ENCODE peak calls at places on chromosomes 6 and 20, in nine cellular contexts. P is body of pancreas, J is GM10248, K is adrenal gland, G is astrocyte of the spinal cord, U is neural progenitor cell, I is BJ, O is BE2C, L is GM12865. V is an unnamed sample.

GRCh38 chr6:166415833-166416347 is 33.1 kb upstream of the MPC1 start:
- DNase-seq in K (no peak), U (no peak), I (no peak), J (no peak), P (no peak), G (no peak), L (no peak), O (no peak), V (no peak)

GRCh38 chr20:49399329-49399728 is 83.1 kb downstream of the KCNB1 start:
- DNase-seq in K (no peak), I (no peak), U (no peak), P (peak), L (no peak), G (no peak), J (no peak), O (no peak), V (no peak)

GRCh38 chr6:133017581-133017980 is 203.2 kb downstream of the RPS12 start:
- DNase-seq in O (no peak), P (no peak), U (no peak), L (no peak), J (no peak), G (peak), K (no peak), I (no peak), V (no peak)

GRCh38 chr6:108944707-108945685 is 96.8 kb downstream of the ARMC2 start:
- DNase-seq in G (peak), U (no peak), K (peak), O (no peak), L (no peak), J (no peak), I (peak), P (peak), V (no peak)

GRCh38 chr20:51346686-51347485 is 195.6 kb downstream of the NFATC2 start:
- DNase-seq in J (no peak), O (no peak), U (no peak), L (no peak), G (peak), P (no peak), I (no peak), K (peak), V (no peak)

GRCh38 chr20:46990017-46990810 is 95.6 kb downstream of the EYA2 start:
- DNase-seq in K (no peak), I (no peak), U (peak), L (no peak), J (no peak), P (no peak), O (no peak), G (no peak), V (no peak)

GRCh38 chr6:154509421-154510143 is 903 bp downstream of the CNKSR3 start:
- DNase-seq in P (peak), U (peak), O (peak), I (no peak), K (peak), G (peak), L (no peak), J (peak), V (peak)

GRCh38 chr6:558959-559358 is 97.9 kb downstream of the HUS1B start:
- DNase-seq in L (no peak), P (no peak), U (no peak), J (no peak), G (no peak), K (peak), O (no peak), I (no peak), V (no peak)

GRCh38 chr6:166542580-166542912 is 43.9 kb downstream of the RAMACL start:
- DNase-seq in O (no peak), G (no peak), U (peak), L (no peak), P (peak), K (no peak), I (no peak), J (no peak), V (no peak)

GRCh38 chr6:170443151-170443662 is 109.9 kb downstream of the PSMB1 start:
- DNase-seq in G (no peak), O (no peak), K (no peak), I (no peak), J (no peak), P (no peak), L (no peak), U (peak), V (no peak)

GRCh38 chr6:141033101-141033500 is 1099.6 kb upstream of the GJE1 start:
- DNase-seq in K (no peak), G (no peak), I (no peak), U (no peak), J (no peak), O (no peak), L (no peak), P (no peak), V (no peak)

GRCh38 chr6:35973670-35974222 is 50.7 kb downstream of the SLC26A8 start:
- DNase-seq in O (no peak), P (no peak), J (peak), U (no peak), I (no peak), L (peak), G (no peak), K (peak), V (peak)

GRCh38 chr6:43020847-43021246 is 576 bp upstream of the RRP36 start:
- DNase-seq in P (no peak), J (no peak), U (peak), O (no peak), G (no peak), L (no peak), K (no peak), I (no peak), V (no peak)

GRCh38 chr20:63577317-63577894 is 3.4 kb upstream of the HELZ2 start:
- DNase-seq in L (no peak), G (no peak), P (peak), K (no peak), J (no peak), U (no peak), I (no peak), O (peak), V (no peak)

GRCh38 chr6:168493976-168494375 is 53.0 kb downstream of the SMOC2 start:
- DNase-seq in I (no peak), P (no peak), O (no peak), J (no peak), K (no peak), L (no peak), G (no peak), U (no peak), V (no peak)
- TF ChIP-seq CTCF in I (no peak), P (no peak), O (no peak), J (no peak), K (no peak), L (no peak), G (no peak), U (no peak), V (no peak)

DNA sequence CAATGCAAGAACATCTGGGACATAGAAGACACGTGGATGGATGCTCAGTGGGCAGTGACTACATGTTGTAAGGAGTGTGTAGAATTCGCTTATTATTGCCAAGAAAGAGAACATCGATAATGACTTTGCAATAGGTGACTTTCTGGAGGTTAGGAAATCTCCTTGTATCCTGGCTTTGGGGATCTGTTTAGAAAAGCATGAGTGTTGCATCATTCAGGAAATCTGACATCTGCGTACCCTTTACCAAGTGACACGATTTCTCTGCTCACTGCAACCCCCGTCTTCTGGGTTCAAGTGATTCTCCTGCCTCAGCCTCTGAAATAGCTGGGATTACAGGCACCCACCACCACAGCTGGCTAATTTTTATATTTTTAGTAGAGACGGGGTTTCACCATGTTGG is 23.2 kb downstream of the RIN2 start:
- DNase-seq in L (no peak), U (no peak), I (no peak), P (no peak), K (no peak), O (no peak), J (no peak), G (no peak), V (no peak)
- TF ChIP-seq CTCF in L (no peak), U (no peak), I (no peak), P (no peak), K (no peak), O (no peak), J (no peak), G (no peak), V (no peak)

GRCh38 chr6:4806308-4807190 is 30.3 kb downstream of the CDYL start:
- DNase-seq in L (no peak), G (no peak), I (no peak), U (no peak), K (no peak), P (no peak), O (no peak), J (no peak), V (no peak)
- TF ChIP-seq CTCF in L (no peak), G (no peak), I (no peak), U (no peak), K (no peak), P (no peak), O (no peak), J (no peak), V (no peak)

GRCh38 chr6:106490030-106490429 is 129.5 kb downstream of the CRYBG1 start:
- DNase-seq in J (no peak), L (no peak), P (no peak), K (no peak), O (no peak), G (no peak), I (no peak), U (no peak), V (no peak)

GRCh38 chr6:106495014-106495413 is 134.3 kb downstream of the RTN4IP1 start:
- DNase-seq in U (no peak), I (no peak), L (no peak), K (no peak), O (no peak), G (no peak), P (no peak), J (no peak), V (no peak)

GRCh38 chr6:106488494-106489369 is 128.2 kb downstream of the CRYBG1 start:
- DNase-seq in G (peak), P (peak), L (no peak), I (no peak), O (no peak), K (no peak), J (no peak), U (no peak), V (no peak)

GRCh38 chr6:106490453-106490852 is 129.9 kb downstream of the CRYBG1 start:
- DNase-seq in U (no peak), P (no peak), G (no peak), O (no peak), K (no peak), J (no peak), L (no peak), I (no peak), V (no peak)

DNA sequence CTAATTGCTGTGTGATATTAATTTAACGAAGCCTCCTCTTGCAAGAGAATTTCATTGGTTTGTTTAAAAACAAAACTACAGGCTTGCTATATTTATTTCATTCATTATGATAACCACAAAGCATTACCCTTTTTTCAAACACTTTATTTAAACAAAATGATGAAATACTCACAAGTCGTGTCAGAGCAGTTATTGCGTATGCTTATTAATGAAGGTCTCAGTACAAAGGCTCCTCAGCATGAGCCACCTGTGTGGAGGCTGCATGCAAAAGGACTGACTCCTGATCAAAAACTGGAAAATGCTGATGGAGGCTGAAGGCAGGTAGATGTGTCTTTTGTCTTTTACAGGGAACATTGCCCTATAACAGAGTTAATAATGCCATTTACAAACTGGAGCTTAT is 130.5 kb downstream of the CRYBG1 start:
- DNase-seq in K (no peak), U (no peak), O (no peak), J (no peak), L (no peak), I (no peak), G (no peak), P (no peak), V (no peak)
- TF ChIP-seq CTCF in K (no peak), U (no peak), O (no peak), J (no peak), L (no peak), I (no peak), G (no peak), P (no peak), V (no peak)

DNA sequence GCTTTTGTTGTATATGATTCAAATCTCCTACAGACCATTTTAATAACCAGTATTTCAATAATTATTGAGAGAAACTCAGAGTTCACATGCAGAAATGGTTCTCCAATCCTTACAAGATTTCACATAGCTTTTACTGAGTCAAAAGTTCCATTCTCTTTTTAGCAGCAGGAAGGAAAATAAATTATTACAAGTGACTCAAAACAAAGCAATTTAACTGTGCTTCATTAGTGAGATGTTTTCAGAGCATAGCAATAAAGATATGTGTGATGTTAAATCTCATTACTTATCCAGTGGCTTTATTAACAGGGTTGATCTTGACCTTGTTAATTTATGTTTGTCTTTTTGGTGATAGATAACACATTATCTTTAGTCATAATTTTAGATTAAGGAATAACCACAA is 22.0 kb downstream of the KIF13A start:
- DNase-seq in P (no peak), U (no peak), K (no peak), I (peak), L (no peak), J (no peak), G (peak), O (no peak), V (no peak)
- TF ChIP-seq CTCF in P (no peak), U (no peak), K (no peak), I (no peak), L (no peak), J (no peak), G (no peak), O (no peak), V (no peak)

GRCh38 chr6:29753309-29753644 is 30.0 kb downstream of the HLA-F start:
- DNase-seq in G (no peak), L (no peak), O (no peak), I (no peak), K (no peak), J (no peak), U (no peak), P (no peak), V (no peak)
- TF ChIP-seq CTCF in G (no peak), L (no peak), O (no peak), I (no peak), K (no peak), J (no peak), U (no peak), P (no peak), V (no peak)

GRCh38 chr6:89311853-89312531 is 3.1 kb downstream of the GABRR2 start:
- DNase-seq in O (peak), I (no peak), U (peak), L (no peak), G (peak), K (peak), P (peak), J (no peak), V (no peak)
- TF ChIP-seq CTCF in O (peak), I (peak), U (peak), L (no peak), G (peak), K (peak), P (peak), J (no peak), V (no peak)

GRCh38 chr20:36726168-36726567 is 19.7 kb downstream of the NDRG3 start:
- DNase-seq in O (no peak), L (no peak), G (no peak), J (no peak), K (peak), U (no peak), I (no peak), P (no peak), V (no peak)

GRCh38 chr20:36732456-36732855 is 13.4 kb downstream of the NDRG3 start:
- DNase-seq in U (no peak), K (no peak), O (no peak), G (no peak), J (no peak), I (no peak), P (no peak), L (no peak), V (no peak)

DNA sequence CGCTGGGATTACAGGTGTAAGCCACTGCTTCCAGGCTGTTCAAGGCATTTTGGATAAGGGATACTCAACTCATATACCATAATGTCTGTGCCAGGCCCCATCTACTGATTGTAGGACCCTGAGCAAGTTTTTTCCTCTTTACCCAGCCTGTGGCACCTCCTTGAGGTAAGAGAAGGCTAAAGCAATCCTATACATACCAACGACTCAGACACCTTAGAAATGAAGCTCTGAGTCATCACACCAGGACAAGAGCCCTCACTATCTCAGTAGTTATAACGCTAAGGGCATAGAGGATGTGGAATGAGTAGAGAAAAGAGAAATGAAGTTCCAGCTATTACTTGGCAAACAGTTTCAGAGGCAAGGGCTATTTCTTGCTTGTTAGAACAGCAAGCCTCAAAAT is 16.9 kb downstream of the NDRG3 start:
- DNase-seq in P (no peak), G (peak), I (no peak), J (peak), K (no peak), O (no peak), U (peak), L (peak), V (no peak)
- TF ChIP-seq CTCF in P (no peak), G (peak), I (no peak), J (no peak), K (no peak), O (peak), U (peak), L (peak), V (no peak)

DNA sequence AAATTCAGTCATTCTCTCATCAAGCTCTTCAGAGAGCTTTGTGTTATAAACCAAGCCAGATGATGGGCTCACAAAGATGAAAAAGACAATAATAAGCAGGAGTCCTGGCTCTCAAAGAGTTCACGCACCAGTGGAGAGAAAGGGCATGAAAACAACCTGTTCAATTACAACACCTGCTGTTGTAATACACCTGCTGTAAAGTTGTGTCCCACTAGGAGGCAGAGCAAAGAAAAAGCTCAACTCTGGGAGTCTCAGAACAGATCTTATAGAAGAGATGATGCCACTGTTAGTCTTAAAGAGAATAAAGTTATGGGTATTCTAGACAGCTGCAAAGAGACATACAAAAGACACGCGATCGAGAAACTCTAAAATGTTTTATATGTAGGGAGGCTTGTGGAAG is 100.6 kb downstream of the DCDC2 start:
- DNase-seq in J (no peak), P (no peak), K (no peak), U (peak), I (no peak), L (no peak), O (no peak), G (no peak), V (no peak)
- TF ChIP-seq CTCF in J (no peak), P (no peak), K (no peak), U (peak), I (no peak), L (no peak), O (peak), G (no peak), V (no peak)